ENCODE peak calls at places on chromosomes 16 and 17, in seven cellular contexts. L is Calu3, R is right cardiac atrium, W is choroid plexus epithelial cell, T is cardiac muscle cell, E is fibroblast of pulmonary artery, F is NCI-H1436 treated with DMSO at 0.1 percent for 48 hours. X is an unnamed sample.

GRCh38 chr17:63405741-63406261 is 40.3 kb downstream of the CYB561 start:
- DNase-seq in T (peak; percentile 85), F (peak; percentile 15), E (peak; percentile 89), W (peak; percentile 90), R (no peak), L (peak; percentile 7), X (no peak)

GRCh38 chr17:74772071-74772470 is 4.1 kb downstream of the NAT9 start:
- DNase-seq in T (no peak), L (no peak), W (no peak), E (no peak), R (no peak), F (no peak), X (no peak)

GRCh38 chr17:7405413-7405881 is 1.6 kb upstream of the TMEM256 start:
- DNase-seq in F (no peak), L (no peak), R (no peak), W (no peak), E (no peak), T (no peak), X (peak; percentile 81)

GRCh38 chr17:64685705-64686104 is 23.6 kb upstream of the SMURF2 start:
- DNase-seq in F (peak; percentile 88), W (no peak), E (no peak), T (no peak), L (no peak), R (no peak), X (no peak)

GRCh38 chr16:51113254-51114125 is 37.6 kb downstream of the SALL1 start:
- DNase-seq in L (no peak), E (no peak), T (no peak), F (no peak), W (no peak), R (no peak), X (no peak)

GRCh38 chr16:28308794-28309535 is 16.6 kb downstream of the SBK1 start:
- DNase-seq in R (no peak), E (no peak), L (no peak), T (no peak), W (no peak), F (no peak), X (no peak)

GRCh38 chr16:49340466-49340865 is 33.1 kb upstream of the C16orf78 start:
- DNase-seq in F (no peak), L (no peak), R (no peak), W (no peak), E (no peak), T (no peak), X (no peak)

GRCh38 chr17:55496094-55496881 is 15.0 kb downstream of the SMIM36 start:
- DNase-seq in T (peak; percentile 94), W (peak; percentile 87), L (no peak), F (no peak), R (peak; percentile 59), E (peak; percentile 94), X (no peak)

GRCh38 chr16:73023752-73024570 is 24.0 kb downstream of the ZFHX3 start:
- DNase-seq in T (no peak), R (no peak), W (no peak), F (no peak), L (no peak), E (no peak), X (no peak)